ENCODE peak calls at places on chromosomes 4 and X, in five cellular contexts. V is GM23338, R is ovary, P is sigmoid colon, A is K562. F is an unnamed sample.

GRCh38 chrX:20312018-20312417 is 45.3 kb upstream of the RPS6KA3 start:
- DNase-seq in V (no peak), A (no peak), R (no peak), P (no peak), F (no peak)

GRCh38 chrX:11724122-11725017 is 33.7 kb upstream of the MSL3 start:
- DNase-seq in A (peak; percentile 35), P (no peak), V (peak; percentile 21), R (no peak), F (peak; percentile 26)

GRCh38 chr4:8110071-8110986 is 48.3 kb downstream of the ABLIM2 start:
- DNase-seq in R (no peak), P (no peak), V (peak; percentile 92), A (peak; percentile 37), F (no peak)

GRCh38 chrX:30876367-30876766 is 12.7 kb downstream of the TAB3 start:
- DNase-seq in R (no peak), A (no peak), V (no peak), P (no peak), F (no peak)

GRCh38 chr4:108146819-108147218 is 21.9 kb downstream of the LEF1 start:
- DNase-seq in V (peak; percentile 57), A (no peak), P (no peak), R (no peak), F (no peak)

GRCh38 chr4:73740353-73740778 is at the start of gene CXCL8:
- DNase-seq in A (peak; percentile 75), V (peak; percentile 7), R (no peak), P (peak; percentile 88), F (peak; percentile 96)

GRCh38 chr4:89363156-89363555 is 55.6 kb upstream of the GPRIN3 start:
- DNase-seq in V (no peak), A (no peak), R (no peak), P (no peak), F (no peak)

GRCh38 chrX:51893931-51894696 is 691 bp downstream of the MAGED1 start:
- DNase-seq in V (peak; percentile 62), A (no peak), R (peak; percentile 60), P (peak; percentile 69), F (no peak)

GRCh38 chrX:19595036-19595435 is 79.7 kb upstream of the MAP3K15 start:
- DNase-seq in A (no peak), P (no peak), R (no peak), V (no peak), F (no peak)

GRCh38 chr4:78459327-78459726 is 92.2 kb upstream of the ANXA3 start:
- DNase-seq in R (no peak), A (no peak), P (no peak), V (no peak), F (no peak)

GRCh38 chr4:54433686-54434085 is 204.6 kb downstream of the PDGFRA start:
- DNase-seq in P (no peak), R (no peak), A (peak; percentile 45), V (peak; percentile 72), F (peak; percentile 24)

GRCh38 chr4:98484031-98484430 is 174.4 kb downstream of the TSPAN5 start:
- DNase-seq in A (no peak), P (no peak), R (no peak), V (no peak), F (no peak)
- H3K27ac ChIP-seq in A (no peak overlapping the region), P (no peak overlapping the region), R (no peak overlapping the region), V (no peak overlapping the region), F (no peak overlapping the region)

DNA sequence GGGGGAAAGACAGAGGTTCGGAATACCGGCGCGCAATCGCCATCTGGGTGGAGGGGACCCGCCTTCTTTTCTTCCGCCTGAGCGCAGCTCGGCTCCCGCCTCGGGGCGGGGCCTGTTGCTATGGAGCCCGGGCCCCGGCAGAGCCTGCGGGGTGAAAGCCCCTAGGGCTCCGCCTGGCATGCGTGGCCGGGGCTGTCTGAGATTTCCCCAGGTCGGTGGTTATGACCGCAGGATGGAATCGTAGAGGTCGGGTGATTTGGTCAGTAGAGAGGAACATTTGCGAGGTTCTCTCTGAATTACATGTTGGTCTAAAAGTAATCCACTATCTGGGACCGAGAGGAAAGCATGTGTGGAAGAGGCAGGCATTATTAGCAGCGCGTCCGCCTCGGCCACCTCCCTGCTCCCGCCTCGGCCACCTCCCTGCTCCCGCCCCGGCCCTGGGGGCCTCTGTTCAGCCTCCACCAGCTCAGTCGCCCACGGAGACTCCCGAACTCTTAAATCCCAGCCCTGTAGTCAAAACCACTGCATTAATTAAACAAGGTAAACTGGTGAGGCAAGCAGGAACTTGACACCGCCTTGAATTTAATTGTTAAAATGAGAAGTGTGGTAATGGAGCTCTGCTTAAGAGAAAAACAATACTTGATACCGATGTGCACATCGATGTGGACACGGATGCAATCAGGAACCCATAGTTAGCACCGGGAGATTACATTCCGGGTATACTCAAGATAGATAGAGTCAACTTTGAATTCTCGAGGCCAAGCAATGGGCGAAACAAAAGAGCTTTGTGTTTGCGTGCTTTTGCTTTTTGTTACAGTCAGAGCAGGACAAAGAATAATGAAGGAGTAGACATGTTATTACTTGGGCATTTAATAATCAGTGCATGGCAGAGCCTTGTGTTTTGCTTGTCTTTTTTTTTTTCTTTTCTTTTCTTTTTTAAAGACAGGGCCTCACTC is 45.2 kb downstream of the TRIM2 start:
- DNase-seq in R (peak; percentile 83), V (peak; percentile 96), P (peak; percentile 80), A (peak; percentile 62), F (peak; percentile 47)
- H3K4me3 ChIP-seq in R (peak overlapping the region; percentile 50), V (peak overlapping the region; percentile 67), P (peak overlapping the region; percentile 45), A (peak overlapping the region; percentile 19), F (peak overlapping the region; percentile 63)

GRCh38 chr4:56051710-56052075 is 102.9 kb downstream of the CEP135 start:
- DNase-seq in V (no peak), P (no peak), A (no peak), R (no peak), F (no peak)

GRCh38 chr4:56049428-56050212 is 100.9 kb downstream of the CEP135 start:
- DNase-seq in A (peak; percentile 16), R (peak; percentile 40), V (peak; percentile 80), P (no peak), F (peak; percentile 10)

GRCh38 chr4:56050584-56050983 is 101.8 kb downstream of the CEP135 start:
- DNase-seq in R (no peak), V (no peak), P (no peak), A (no peak), F (no peak)

GRCh38 chr4:56051049-56051709 is 102.4 kb downstream of the CEP135 start:
- DNase-seq in V (no peak), P (no peak), R (no peak), A (no peak), F (no peak)

DNA sequence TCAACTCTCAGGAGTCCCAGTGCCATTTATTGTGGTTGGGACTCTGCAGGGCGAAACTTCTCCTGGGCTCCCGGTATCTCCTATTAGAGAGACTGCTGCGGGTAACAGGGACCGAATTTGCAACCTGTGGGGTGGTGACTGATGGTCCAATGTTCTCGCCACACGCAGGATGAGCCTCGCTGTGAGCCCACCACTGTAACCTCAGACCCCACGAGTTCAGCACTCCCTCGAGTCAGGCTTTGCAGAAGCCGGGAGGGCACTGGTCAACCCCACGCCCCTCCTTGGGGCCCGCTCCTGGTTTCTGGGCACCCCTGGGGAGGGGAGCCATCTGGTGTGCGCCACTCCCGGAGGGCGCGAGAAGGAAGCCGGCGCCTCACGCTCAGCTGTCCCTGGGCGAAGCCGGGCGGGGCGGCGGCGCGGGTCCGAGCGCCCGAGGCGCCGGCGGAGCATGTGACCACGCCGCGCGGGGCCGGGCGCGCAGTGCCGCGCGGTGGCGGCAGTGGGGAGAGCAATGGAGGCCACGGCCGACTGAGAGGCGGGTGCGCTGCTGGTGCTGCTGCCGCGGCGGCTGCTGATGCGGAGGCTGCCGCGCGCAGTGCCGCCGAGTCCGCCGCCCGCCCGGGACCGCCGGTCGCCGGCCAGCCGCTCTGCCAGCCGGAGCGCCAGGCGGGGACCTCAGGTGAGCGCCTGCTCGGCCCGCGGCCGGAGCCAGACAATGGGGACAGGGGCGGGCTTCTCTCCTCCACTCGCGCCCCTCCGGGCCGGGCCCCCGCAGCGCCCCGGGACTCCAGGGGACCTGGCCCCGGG is 100.1 kb downstream of the CEP135 start:
- DNase-seq in R (peak; percentile 67), V (peak; percentile 80), P (peak; percentile 65), A (peak; percentile 75), F (peak; percentile 30)
- TF ChIP-seq CTCF in R (no peak), V (peak; percentile 27), P (no peak), A (no peak), F (peak; percentile 40)

DNA sequence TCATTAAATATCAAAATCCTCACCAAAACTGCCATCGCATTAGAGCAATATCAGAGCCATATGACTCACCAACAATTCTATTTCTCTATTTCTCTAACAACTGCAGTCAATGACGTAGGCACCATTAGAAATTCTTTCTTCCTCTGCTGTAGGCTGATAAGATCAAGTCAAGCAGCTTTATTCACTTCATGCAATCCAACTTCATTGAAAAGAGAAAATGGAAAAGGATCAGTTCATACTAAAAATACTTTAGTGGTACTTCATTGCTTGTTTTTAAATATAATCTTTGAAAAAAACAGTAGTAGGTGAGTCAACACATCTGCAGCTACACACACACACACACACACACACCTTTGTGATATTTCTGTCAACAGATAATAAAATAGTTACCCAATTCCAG is 345.3 kb upstream of the TENM3 start:
- DNase-seq in V (no peak), P (no peak), R (no peak), A (no peak), F (peak; percentile 50)
- H3K27ac ChIP-seq in V (no peak overlapping the region), P (no peak overlapping the region), R (no peak overlapping the region), A (no peak overlapping the region), F (no peak overlapping the region)

DNA sequence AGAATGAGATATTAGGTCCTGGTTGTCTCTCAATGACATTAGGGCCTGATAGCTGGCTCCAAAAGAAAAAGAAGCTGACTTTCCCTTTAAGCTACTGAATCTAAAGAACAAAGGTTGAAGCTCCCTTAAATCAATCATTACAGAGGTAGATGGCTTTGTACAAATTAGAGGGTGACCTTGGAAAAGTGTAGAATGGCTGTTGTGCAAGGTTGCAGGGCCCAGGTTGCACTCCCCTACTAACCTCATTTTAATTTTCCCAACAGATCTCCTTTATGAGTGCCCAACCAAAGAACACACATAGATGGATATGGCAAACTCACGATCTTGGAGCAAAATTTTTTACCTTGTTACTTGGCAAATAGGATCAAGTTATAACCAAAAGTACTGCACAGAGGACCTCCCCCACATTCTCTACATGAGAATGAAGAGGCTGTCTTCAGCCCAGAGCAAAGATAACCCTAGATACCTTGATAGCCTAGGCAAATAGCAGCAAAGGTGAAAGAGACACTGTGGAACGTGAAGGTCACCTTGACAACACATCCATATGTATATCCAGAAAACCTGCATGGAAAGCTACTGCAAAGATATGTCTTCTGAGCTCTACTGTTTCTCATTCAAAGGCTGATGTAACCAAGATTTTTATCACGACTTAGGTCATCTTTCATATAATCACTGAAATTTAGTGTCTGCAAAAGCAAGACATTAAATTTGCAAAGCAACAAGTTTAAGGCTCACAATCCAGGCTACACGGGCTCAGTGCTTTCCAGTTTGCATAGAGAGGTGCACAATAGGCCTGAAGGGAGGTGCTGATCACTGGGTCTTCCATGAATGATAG is 23.0 kb downstream of the KLB start:
- DNase-seq in V (no peak), A (no peak), P (no peak), R (no peak), F (no peak)
- H3K4me3 ChIP-seq in V (no peak overlapping the region), A (no peak overlapping the region), P (no peak overlapping the region), R (no peak overlapping the region), F (no peak overlapping the region)

GRCh38 chr4:63528592-63528991 is 880.7 kb downstream of the TECRL start:
- DNase-seq in P (no peak), A (no peak), R (no peak), V (peak; percentile 5), F (no peak)
- TF ChIP-seq CTCF in P (no peak), A (no peak), R (no peak), V (peak; percentile 41), F (no peak)

GRCh38 chrX:2147928-2148327 is 352.8 kb downstream of the DHRSX start:
- DNase-seq in V (no peak), P (no peak), A (no peak), R (no peak), F (no peak)
- H3K27ac ChIP-seq in V (no peak overlapping the region), P (no peak overlapping the region), A (no peak overlapping the region), R (no peak overlapping the region), F (no peak overlapping the region)

F was measured in brain microvascular endothelial cell.